ENCODE peak calls at places on chromosome 20, in nine cellular contexts. One of them, this sample, is unnamed.

GRCh38 chr20:63178889-63179751 is 36.8 kb downstream of the YTHDF1 start:
- DNase-seq in tibial nerve: no peak
- DNase-seq in heart left ventricle: peak; percentile 33
- DNase-seq in body of pancreas: peak; percentile 22
- DNase-seq in cardiac muscle cell: peak; percentile 46
- DNase-seq in fibroblast of lung: no peak
- DNase-seq in right atrium auricular region: no peak
- DNase-seq in left lung: no peak
- DNase-seq in psoas muscle: peak; percentile 29
- DNase-seq in this sample: peak; percentile 20

GRCh38 chr20:41095110-41095969 is 42.0 kb upstream of the PLCG1 start:
- DNase-seq in psoas muscle: peak; percentile 52
- DNase-seq in right atrium auricular region: peak; percentile 78
- DNase-seq in body of pancreas: peak; percentile 58
- DNase-seq in fibroblast of lung: peak; percentile 41
- DNase-seq in tibial nerve: no peak
- DNase-seq in left lung: peak; percentile 42
- DNase-seq in cardiac muscle cell: peak; percentile 72
- DNase-seq in heart left ventricle: peak; percentile 38
- DNase-seq in this sample: peak; percentile 40

GRCh38 chr20:46642944-46643343 is 8.3 kb downstream of the SLC13A3 start:
- DNase-seq in tibial nerve: no peak
- DNase-seq in right atrium auricular region: no peak
- DNase-seq in fibroblast of lung: no peak
- DNase-seq in psoas muscle: no peak
- DNase-seq in heart left ventricle: no peak
- DNase-seq in cardiac muscle cell: no peak
- DNase-seq in left lung: no peak
- DNase-seq in body of pancreas: no peak
- DNase-seq in this sample: no peak

GRCh38 chr20:32158943-32159660 is 48.4 kb downstream of the PLAGL2 start:
- DNase-seq in tibial nerve: no peak
- DNase-seq in body of pancreas: no peak
- DNase-seq in right atrium auricular region: no peak
- DNase-seq in heart left ventricle: no peak
- DNase-seq in cardiac muscle cell: no peak
- DNase-seq in left lung: no peak
- DNase-seq in fibroblast of lung: no peak
- DNase-seq in psoas muscle: no peak
- DNase-seq in this sample: no peak

GRCh38 chr20:4812216-4812615 is 90.5 kb downstream of the PRND start:
- DNase-seq in right atrium auricular region: no peak
- DNase-seq in heart left ventricle: no peak
- DNase-seq in body of pancreas: no peak
- DNase-seq in left lung: no peak
- DNase-seq in fibroblast of lung: no peak
- DNase-seq in psoas muscle: no peak
- DNase-seq in tibial nerve: no peak
- DNase-seq in cardiac muscle cell: no peak
- DNase-seq in this sample: no peak

GRCh38 chr20:4978050-4978918 is 23.0 kb downstream of the SLC23A2 start:
- DNase-seq in body of pancreas: no peak
- DNase-seq in fibroblast of lung: peak; percentile 39
- DNase-seq in right atrium auricular region: no peak
- DNase-seq in left lung: no peak
- DNase-seq in tibial nerve: no peak
- DNase-seq in psoas muscle: no peak
- DNase-seq in cardiac muscle cell: no peak
- DNase-seq in heart left ventricle: no peak
- DNase-seq in this sample: no peak

GRCh38 chr20:20225325-20225724 is 142.6 kb upstream of the INSM1 start:
- DNase-seq in tibial nerve: no peak
- DNase-seq in body of pancreas: no peak
- DNase-seq in cardiac muscle cell: no peak
- DNase-seq in right atrium auricular region: no peak
- DNase-seq in heart left ventricle: no peak
- DNase-seq in fibroblast of lung: no peak
- DNase-seq in psoas muscle: no peak
- DNase-seq in left lung: no peak
- DNase-seq in this sample: no peak

GRCh38 chr20:58306421-58307261 is 2.9 kb upstream of the RAB22A start:
- DNase-seq in left lung: peak; percentile 79
- DNase-seq in right atrium auricular region: no peak
- DNase-seq in fibroblast of lung: peak; percentile 87
- DNase-seq in cardiac muscle cell: no peak
- DNase-seq in body of pancreas: peak; percentile 67
- DNase-seq in heart left ventricle: peak; percentile 23
- DNase-seq in tibial nerve: no peak
- DNase-seq in psoas muscle: no peak
- DNase-seq in this sample: no peak

GRCh38 chr20:58331961-58332551 is 22.5 kb downstream of the RAB22A start:
- DNase-seq in psoas muscle: no peak
- DNase-seq in right atrium auricular region: no peak
- DNase-seq in left lung: no peak
- DNase-seq in cardiac muscle cell: no peak
- DNase-seq in body of pancreas: no peak
- DNase-seq in tibial nerve: no peak
- DNase-seq in fibroblast of lung: no peak
- DNase-seq in heart left ventricle: no peak
- DNase-seq in this sample: no peak

GRCh38 chr20:34583524-34583923 is 25.0 kb downstream of the MAP1LC3A start:
- DNase-seq in tibial nerve: no peak
- DNase-seq in left lung: no peak
- DNase-seq in fibroblast of lung: no peak
- DNase-seq in cardiac muscle cell: no peak
- DNase-seq in psoas muscle: no peak
- DNase-seq in body of pancreas: no peak
- DNase-seq in heart left ventricle: peak; percentile 42
- DNase-seq in right atrium auricular region: no peak
- DNase-seq in this sample: peak; percentile 47

GRCh38 chr20:62364911-62365736 is 2.0 kb downstream of the LAMA5 start:
- DNase-seq in left lung: peak; percentile 69
- DNase-seq in body of pancreas: peak; percentile 54
- DNase-seq in cardiac muscle cell: no peak
- DNase-seq in right atrium auricular region: peak; percentile 76
- DNase-seq in tibial nerve: no peak
- DNase-seq in psoas muscle: peak; percentile 73
- DNase-seq in fibroblast of lung: no peak
- DNase-seq in heart left ventricle: peak; percentile 74
- DNase-seq in this sample: peak; percentile 69

DNA sequence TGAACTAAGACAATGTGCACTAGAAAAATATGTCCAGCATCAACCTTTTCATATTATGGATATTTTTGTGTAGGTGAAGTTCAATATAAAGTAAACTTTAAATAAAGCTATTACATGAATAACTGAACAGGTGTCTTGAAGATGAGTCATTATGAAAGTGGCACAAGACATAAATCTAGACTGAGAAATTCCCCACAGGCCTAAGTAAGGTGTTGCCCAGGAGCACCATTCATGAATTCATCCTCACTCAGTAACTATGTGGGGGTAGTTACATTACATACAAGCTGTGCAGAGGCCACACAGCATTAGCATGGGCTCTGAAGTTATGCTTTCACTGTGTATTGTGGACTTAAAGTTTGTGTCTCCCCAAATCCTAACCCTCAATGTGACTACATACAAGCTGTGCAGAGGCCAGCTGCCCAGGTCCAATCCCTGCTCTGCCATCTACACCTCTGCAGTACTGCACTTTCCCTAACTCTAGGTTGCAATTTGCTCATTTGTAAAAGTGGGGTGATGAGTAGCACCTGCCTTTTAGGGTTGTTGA is 65.9 kb downstream of the BCAS1 start:
- DNase-seq in body of pancreas: no peak
- DNase-seq in cardiac muscle cell: no peak
- DNase-seq in fibroblast of lung: no peak
- DNase-seq in left lung: no peak
- DNase-seq in psoas muscle: no peak
- DNase-seq in tibial nerve: no peak
- DNase-seq in right atrium auricular region: no peak
- DNase-seq in heart left ventricle: no peak
- DNase-seq in this sample: no peak
- H3K27ac ChIP-seq in body of pancreas: no peak overlapping the region
- H3K27ac ChIP-seq in cardiac muscle cell: no peak overlapping the region
- H3K27ac ChIP-seq in fibroblast of lung: no peak overlapping the region
- H3K27ac ChIP-seq in left lung: no peak overlapping the region
- H3K27ac ChIP-seq in psoas muscle: no peak overlapping the region
- H3K27ac ChIP-seq in tibial nerve: no peak overlapping the region
- H3K27ac ChIP-seq in right atrium auricular region: no peak overlapping the region
- H3K27ac ChIP-seq in heart left ventricle: no peak overlapping the region
- H3K27ac ChIP-seq in this sample: no peak overlapping the region

GRCh38 chr20:60791823-60792222 is 460.2 kb upstream of the CDH4 start:
- DNase-seq in tibial nerve: no peak
- DNase-seq in fibroblast of lung: no peak
- DNase-seq in cardiac muscle cell: no peak
- DNase-seq in body of pancreas: no peak
- DNase-seq in psoas muscle: no peak
- DNase-seq in left lung: no peak
- DNase-seq in right atrium auricular region: no peak
- DNase-seq in heart left ventricle: no peak
- DNase-seq in this sample: no peak
- H3K4me1 ChIP-seq in tibial nerve: no peaks in the 10 kb centered on the region
- H3K4me1 ChIP-seq in fibroblast of lung: no peaks in the 10 kb centered on the region
- H3K4me1 ChIP-seq in cardiac muscle cell: peaks cover 8% of the 10 kb centered on the region
- H3K4me1 ChIP-seq in body of pancreas: no peaks in the 10 kb centered on the region
- H3K4me1 ChIP-seq in psoas muscle: no peaks in the 10 kb centered on the region
- H3K4me1 ChIP-seq in left lung: no peaks in the 10 kb centered on the region
- H3K4me1 ChIP-seq in right atrium auricular region: no peaks in the 10 kb centered on the region
- H3K4me1 ChIP-seq in heart left ventricle: no peaks in the 10 kb centered on the region
- H3K4me1 ChIP-seq in this sample: no peaks in the 10 kb centered on the region

DNA sequence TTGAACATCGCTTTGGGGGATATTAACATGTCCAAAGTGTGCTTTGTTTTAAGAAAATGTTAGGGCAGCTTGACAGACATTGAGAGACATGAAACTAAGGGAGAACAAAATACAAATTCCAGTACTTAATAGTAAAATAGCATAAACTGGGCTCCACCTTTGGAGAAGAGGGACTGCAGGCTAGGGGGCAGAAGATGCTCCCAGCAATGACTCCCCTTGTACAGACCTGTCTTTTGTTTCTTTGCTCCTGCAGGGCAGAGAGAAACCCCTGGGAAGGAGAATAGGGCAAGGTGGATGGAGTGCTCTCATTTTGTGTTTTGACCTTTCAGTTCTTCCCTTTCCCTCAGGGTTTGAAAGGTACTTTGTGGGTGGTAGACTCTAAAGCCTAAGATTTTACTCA is 115.6 kb upstream of the PLCB4 start:
- DNase-seq in right atrium auricular region: no peak
- DNase-seq in cardiac muscle cell: no peak
- DNase-seq in tibial nerve: no peak
- DNase-seq in psoas muscle: no peak
- DNase-seq in left lung: no peak
- DNase-seq in fibroblast of lung: no peak
- DNase-seq in body of pancreas: no peak
- DNase-seq in heart left ventricle: no peak
- DNase-seq in this sample: no peak
- TF ChIP-seq CTCF in right atrium auricular region: no peak
- TF ChIP-seq CTCF in cardiac muscle cell: no peak
- TF ChIP-seq CTCF in tibial nerve: no peak
- TF ChIP-seq CTCF in psoas muscle: no peak
- TF ChIP-seq CTCF in left lung: no peak
- TF ChIP-seq CTCF in fibroblast of lung: peak; percentile 15
- TF ChIP-seq CTCF in body of pancreas: no peak
- TF ChIP-seq CTCF in heart left ventricle: no peak
- TF ChIP-seq CTCF in this sample: no peak

GRCh38 chr20:18057106-18057993 is at the start of gene OVOL2:
- DNase-seq in heart left ventricle: no peak
- DNase-seq in tibial nerve: no peak
- DNase-seq in psoas muscle: peak; percentile 16
- DNase-seq in fibroblast of lung: no peak
- DNase-seq in body of pancreas: peak; percentile 94
- DNase-seq in cardiac muscle cell: peak; percentile 51
- DNase-seq in right atrium auricular region: no peak
- DNase-seq in left lung: peak; percentile 81
- DNase-seq in this sample: no peak
- H3K27ac ChIP-seq in heart left ventricle: no peak within 1 kb of the TSS
- H3K27ac ChIP-seq in tibial nerve: no peak within 1 kb of the TSS
- H3K27ac ChIP-seq in psoas muscle: no peak within 1 kb of the TSS
- H3K27ac ChIP-seq in fibroblast of lung: no peak within 1 kb of the TSS
- H3K27ac ChIP-seq in body of pancreas: peak within 1 kb of the TSS; percentile 85
- H3K27ac ChIP-seq in cardiac muscle cell: no peak within 1 kb of the TSS
- H3K27ac ChIP-seq in right atrium auricular region: no peak within 1 kb of the TSS
- H3K27ac ChIP-seq in left lung: peak within 1 kb of the TSS; percentile 65
- H3K27ac ChIP-seq in this sample: no peak within 1 kb of the TSS

DNA sequence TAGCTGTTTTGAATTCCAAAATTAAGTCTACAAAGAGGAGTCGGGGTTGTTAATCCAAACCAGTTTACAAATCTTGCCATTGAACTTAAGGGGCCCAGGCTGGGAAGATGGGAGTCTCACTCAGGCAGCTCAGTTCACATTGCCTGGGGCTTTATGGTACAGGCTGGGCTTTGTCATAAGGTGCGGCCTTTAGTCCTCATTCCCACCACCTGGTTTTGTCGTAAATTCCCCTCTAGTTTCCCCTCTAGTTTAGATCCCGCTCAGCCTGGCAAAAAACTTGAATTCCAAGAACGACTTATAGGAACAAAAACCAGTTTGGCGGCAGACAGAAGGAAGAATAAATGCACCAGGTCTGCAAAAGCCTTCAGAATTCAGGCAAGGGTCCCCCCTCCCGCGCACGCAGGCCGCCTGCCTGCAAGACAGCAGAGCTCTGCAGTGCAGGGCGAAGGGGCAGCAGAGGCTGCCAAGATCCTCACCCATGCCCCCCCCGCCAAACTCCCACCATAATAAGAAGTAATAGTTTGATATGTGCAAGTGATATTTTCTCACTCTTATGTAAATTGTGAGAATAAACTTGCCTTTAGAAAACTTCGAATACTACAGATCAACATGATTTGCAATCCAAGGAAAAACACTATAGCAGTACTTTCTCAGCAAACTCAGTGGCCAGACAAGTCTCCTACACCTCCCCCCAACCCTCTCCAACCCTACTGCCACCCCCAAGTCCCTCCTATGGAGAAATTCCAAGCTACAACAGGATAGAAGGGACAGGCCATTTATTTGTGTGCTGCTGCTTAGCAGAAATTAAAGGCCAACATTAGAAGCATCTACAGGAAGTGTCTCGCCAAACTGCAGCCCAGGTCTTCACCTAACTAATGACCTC is 4.0 kb downstream of the BMP7 start:
- DNase-seq in cardiac muscle cell: no peak
- DNase-seq in fibroblast of lung: no peak
- DNase-seq in left lung: no peak
- DNase-seq in psoas muscle: no peak
- DNase-seq in body of pancreas: no peak
- DNase-seq in right atrium auricular region: no peak
- DNase-seq in heart left ventricle: no peak
- DNase-seq in tibial nerve: no peak
- DNase-seq in this sample: no peak
- H3K4me1 ChIP-seq in cardiac muscle cell: peaks cover 56% of the 10 kb centered on the region
- H3K4me1 ChIP-seq in fibroblast of lung: no peaks in the 10 kb centered on the region
- H3K4me1 ChIP-seq in left lung: peaks cover 10% of the 10 kb centered on the region
- H3K4me1 ChIP-seq in psoas muscle: no peaks in the 10 kb centered on the region
- H3K4me1 ChIP-seq in body of pancreas: peaks cover 32% of the 10 kb centered on the region
- H3K4me1 ChIP-seq in right atrium auricular region: peaks cover 22% of the 10 kb centered on the region
- H3K4me1 ChIP-seq in heart left ventricle: no peaks in the 10 kb centered on the region
- H3K4me1 ChIP-seq in tibial nerve: peaks cover 5% of the 10 kb centered on the region
- H3K4me1 ChIP-seq in this sample: peaks cover 7% of the 10 kb centered on the region

This sample was measured in heart right ventricle.